ENCODE peak calls at places on chromosomes 12 and 14, in eight cellular contexts. J, B, R, X, Y, E, P and N are unnamed samples.
A peak's percentile ranks its signal among the peaks of the same experiment; 100 is the strongest.

GRCh38 chr14:100417466-100417865 is 94.3 kb downstream of the SLC25A47 start:
- DNase-seq in R (peak; percentile 80), Y (no peak), J (peak; percentile 73), B (peak; percentile 78), P (peak; percentile 84), X (peak; percentile 94), E (peak; percentile 77), N (peak; percentile 77)

GRCh38 chr14:85421166-85421877 is 108.6 kb upstream of the FLRT2 start:
- DNase-seq in Y (no peak), R (no peak), J (no peak), E (no peak), X (no peak), B (no peak), P (no peak), N (no peak)

GRCh38 chr12:64237382-64237781 is 15.3 kb upstream of the KICS2 start:
- DNase-seq in X (no peak), P (no peak), R (no peak), J (no peak), Y (no peak), E (no peak), B (no peak), N (no peak)

GRCh38 chr12:115470977-115471376 is 787.0 kb upstream of the TBX3 start:
- DNase-seq in P (no peak), E (no peak), X (no peak), B (no peak), Y (no peak), J (no peak), R (no peak), N (no peak)

GRCh38 chr12:89350661-89351488 is 1.4 kb downstream of the DUSP6 start:
- DNase-seq in R (peak; percentile 54), J (no peak), P (peak; percentile 33), E (no peak), B (no peak), Y (peak; percentile 21), X (no peak), N (no peak)

GRCh38 chr14:33602396-33602795 is 348.5 kb downstream of the EGLN3 start:
- DNase-seq in X (no peak), B (no peak), P (no peak), J (no peak), Y (no peak), R (no peak), E (no peak), N (no peak)

GRCh38 chr12:45655186-45655585 is 74.3 kb upstream of the ARID2 start:
- DNase-seq in E (no peak), Y (no peak), R (peak; percentile 63), P (peak; percentile 15), J (no peak), B (no peak), X (no peak), N (no peak)

GRCh38 chr14:76923422-76924362 is 97.5 kb downstream of the LRRC74A start:
- DNase-seq in P (no peak), J (no peak), X (no peak), B (no peak), E (no peak), R (no peak), Y (no peak), N (no peak)

GRCh38 chr14:29637406-29637805 is 290.2 kb downstream of the PRKD1 start:
- DNase-seq in R (no peak), B (peak; percentile 91), J (no peak), Y (peak; percentile 88), X (no peak), E (no peak), P (no peak), N (peak; percentile 36)

DNA sequence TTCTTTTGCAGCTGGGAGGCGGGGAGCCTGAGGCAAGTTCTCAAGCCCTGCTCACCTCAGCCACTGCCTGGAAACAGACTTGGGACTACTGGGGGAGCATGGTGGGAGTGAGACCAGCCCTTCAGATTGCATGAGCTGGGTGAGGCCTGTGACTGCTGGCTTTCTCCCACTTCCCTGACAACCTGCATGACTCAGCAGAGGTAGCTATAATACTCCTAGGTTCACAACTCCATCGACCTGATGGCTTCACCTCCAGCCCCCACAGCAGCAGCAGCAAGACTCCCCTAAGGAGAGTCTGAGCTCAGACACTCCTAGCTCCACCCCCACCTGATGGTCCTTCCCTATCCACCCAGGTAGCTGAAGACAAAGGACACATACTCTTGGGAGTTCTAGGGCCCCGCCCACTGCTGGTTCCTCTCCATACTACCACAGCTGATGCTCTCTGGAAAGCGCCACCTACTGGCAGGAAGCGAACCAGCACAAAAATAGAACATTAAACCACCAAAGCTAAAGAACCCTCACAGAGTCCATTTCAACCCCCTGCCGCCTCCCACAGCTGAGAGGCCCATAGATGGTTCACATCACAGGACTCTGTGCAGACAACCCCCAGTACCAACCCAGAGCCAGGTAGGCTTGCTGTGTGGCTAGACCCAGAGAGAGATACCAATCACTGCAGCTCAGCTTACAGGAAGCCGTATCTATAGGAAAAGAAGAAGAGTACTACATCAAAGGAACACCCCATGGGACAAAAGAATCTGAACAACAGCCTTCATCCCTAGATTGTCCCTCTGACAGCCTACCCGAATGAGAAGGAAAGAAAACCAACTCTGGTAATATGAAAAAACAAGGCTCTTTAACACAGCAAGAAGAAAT is 68.7 kb downstream of the RPAP3 start:
- DNase-seq in E (peak; percentile 64), Y (no peak), R (peak; percentile 55), J (no peak), B (no peak), X (no peak), P (peak; percentile 25), N (peak; percentile 59)
- TF ChIP-seq CTCF in E (peak; percentile 66), Y (no peak), R (no peak), J (peak; percentile 62), B (peak; percentile 43), X (peak; percentile 54), P (peak; percentile 7), N (peak; percentile 52)

GRCh38 chr12:121060149-121061001 is 21.3 kb upstream of the OASL start:
- DNase-seq in J (peak; percentile 33), B (no peak), R (peak; percentile 78), E (peak; percentile 18), X (peak; percentile 38), P (peak; percentile 45), Y (peak; percentile 15), N (peak; percentile 49)

GRCh38 chr12:121059031-121059898 is 20.2 kb upstream of the OASL start:
- DNase-seq in P (no peak), B (no peak), J (no peak), R (no peak), E (no peak), X (no peak), Y (no peak), N (no peak)

GRCh38 chr12:121062391-121063045 is 23.5 kb upstream of the OASL start:
- DNase-seq in Y (no peak), J (no peak), E (no peak), B (no peak), X (no peak), P (no peak), R (no peak), N (no peak)

GRCh38 chr12:121064116-121064515 is 25.1 kb upstream of the OASL start:
- DNase-seq in P (no peak), B (no peak), X (no peak), J (no peak), E (no peak), Y (no peak), R (no peak), N (no peak)

GRCh38 chr12:121061831-121062230 is 22.8 kb upstream of the OASL start:
- DNase-seq in E (no peak), B (no peak), Y (no peak), P (no peak), R (no peak), J (no peak), X (no peak), N (no peak)
- TF ChIP-seq CTCF in E (peak; percentile 4), B (peak; percentile 42), Y (no peak), P (no peak), R (no peak), J (no peak), X (peak; percentile 50), N (no peak)

DNA sequence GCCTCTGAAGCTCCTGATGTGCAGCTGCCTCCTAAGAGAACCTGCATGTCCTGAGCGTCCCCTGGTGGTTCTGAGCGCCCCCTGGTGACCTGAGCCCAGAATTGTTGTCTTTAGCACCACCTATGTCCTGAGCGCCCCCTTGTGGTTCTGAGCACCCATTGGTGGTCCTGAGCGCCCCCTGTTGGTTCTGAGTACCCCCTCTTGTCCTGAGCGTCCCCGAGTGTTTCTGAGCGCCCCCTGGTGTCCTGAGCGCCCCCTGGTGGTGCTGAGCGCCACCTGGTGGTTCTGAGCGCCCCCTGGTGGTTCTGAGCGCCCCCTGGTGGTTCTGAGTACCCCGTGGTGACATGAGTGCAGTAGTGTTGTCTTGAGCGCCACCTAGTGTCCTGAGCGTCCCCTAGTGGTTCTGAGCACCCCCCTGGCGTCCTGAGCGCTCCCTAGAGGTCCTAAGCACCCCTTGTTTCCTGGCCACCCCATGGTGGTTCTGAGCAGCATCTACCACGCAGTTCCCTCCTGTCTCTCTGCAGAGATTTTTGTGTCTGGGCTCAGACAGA is 782.5 kb downstream of the TMEM121 start:
- DNase-seq in Y (no peak), B (no peak), R (peak; percentile 68), X (no peak), P (peak; percentile 57), E (peak; percentile 48), J (peak; percentile 4), N (peak; percentile 28)
- TF ChIP-seq CTCF in Y (no peak), B (no peak), R (peak; percentile 52), X (peak; percentile 44), P (peak; percentile 32), E (peak; percentile 75), J (peak; percentile 61), N (peak; percentile 58)

GRCh38 chr12:59780605-59781135 is 184.8 kb downstream of the SLC16A7 start:
- DNase-seq in B (peak; percentile 3), J (peak; percentile 8), X (no peak), R (no peak), Y (no peak), E (no peak), P (no peak), N (peak; percentile 26)
- TF ChIP-seq CTCF in B (peak; percentile 49), J (no peak), X (no peak), R (no peak), Y (no peak), E (peak; percentile 60), P (no peak), N (peak; percentile 43)

GRCh38 chr12:96719671-96720362 is 187.2 kb upstream of the NEDD1 start:
- DNase-seq in Y (no peak), X (no peak), P (peak; percentile 9), J (no peak), E (no peak), R (no peak), B (no peak), N (peak; percentile 19)

DNA sequence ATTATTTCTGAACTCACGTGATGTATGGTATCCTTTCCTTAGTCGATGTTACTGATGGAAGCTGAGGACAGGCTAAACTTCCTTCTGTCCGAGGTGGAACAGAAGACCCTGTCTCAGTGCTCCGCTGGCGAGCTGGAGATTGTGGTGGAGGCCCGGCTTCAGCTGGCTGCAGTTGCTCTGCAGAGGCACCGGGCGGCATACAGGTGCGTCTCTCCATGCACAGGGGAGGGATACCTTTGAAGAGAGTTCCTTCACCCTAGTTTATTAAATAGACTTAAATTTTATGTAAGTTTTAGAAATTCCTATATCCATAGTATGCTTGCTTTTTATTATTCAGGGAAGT is 186.7 kb upstream of the NEDD1 start:
- DNase-seq in R (peak; percentile 51), Y (no peak), B (no peak), J (no peak), E (no peak), X (peak; percentile 35), P (peak; percentile 8), N (peak; percentile 70)
- TF ChIP-seq CTCF in R (no peak), Y (no peak), B (no peak), J (no peak), E (no peak), X (no peak), P (no peak), N (no peak)